ENCODE peak calls at places on chromosomes 1 and 21, in seven cellular contexts. One of them, this sample, is unnamed.

GRCh38 chr21:39664586-39664985 is 51.8 kb downstream of the B3GALT5 start:
- DNase-seq in HCT116: no peak
- DNase-seq in glutamatergic neuron: no peak
- DNase-seq in fibroblast of lung: no peak
- DNase-seq in GM10248: no peak
- DNase-seq in left ventricle myocardium inferior: no peak
- DNase-seq in heart left ventricle: no peak
- DNase-seq in this sample: no peak

GRCh38 chr1:94236021-94236491 is 1.3 kb downstream of the ARHGAP29 start:
- DNase-seq in heart left ventricle: no peak
- DNase-seq in HCT116: no peak
- DNase-seq in left ventricle myocardium inferior: no peak
- DNase-seq in GM10248: no peak
- DNase-seq in fibroblast of lung: peak; percentile 63
- DNase-seq in glutamatergic neuron: no peak
- DNase-seq in this sample: no peak

GRCh38 chr1:40625476-40626382 is 39.8 kb downstream of the RIMS3 start:
- DNase-seq in heart left ventricle: no peak
- DNase-seq in left ventricle myocardium inferior: no peak
- DNase-seq in fibroblast of lung: peak; percentile 48
- DNase-seq in glutamatergic neuron: no peak
- DNase-seq in GM10248: no peak
- DNase-seq in HCT116: no peak
- DNase-seq in this sample: no peak

GRCh38 chr1:221419513-221420088 is 322.3 kb downstream of the DUSP10 start:
- DNase-seq in glutamatergic neuron: no peak
- DNase-seq in HCT116: no peak
- DNase-seq in GM10248: no peak
- DNase-seq in left ventricle myocardium inferior: no peak
- DNase-seq in fibroblast of lung: peak; percentile 96
- DNase-seq in heart left ventricle: no peak
- DNase-seq in this sample: no peak

GRCh38 chr1:113677250-113678158 is 81.8 kb downstream of the PHTF1 start:
- DNase-seq in glutamatergic neuron: no peak
- DNase-seq in fibroblast of lung: peak; percentile 68
- DNase-seq in left ventricle myocardium inferior: no peak
- DNase-seq in heart left ventricle: no peak
- DNase-seq in HCT116: peak; percentile 44
- DNase-seq in GM10248: peak; percentile 55
- DNase-seq in this sample: no peak

GRCh38 chr1:54952950-54953718 is 27.3 kb upstream of the TMEM61 start:
- DNase-seq in HCT116: no peak
- DNase-seq in fibroblast of lung: peak; percentile 60
- DNase-seq in glutamatergic neuron: no peak
- DNase-seq in GM10248: no peak
- DNase-seq in left ventricle myocardium inferior: no peak
- DNase-seq in heart left ventricle: no peak
- DNase-seq in this sample: no peak

GRCh38 chr1:42165511-42166210 is 1.1 kb upstream of the GUCA2A start:
- DNase-seq in heart left ventricle: peak; percentile 82
- DNase-seq in HCT116: peak; percentile 38
- DNase-seq in fibroblast of lung: peak; percentile 53
- DNase-seq in left ventricle myocardium inferior: peak; percentile 69
- DNase-seq in glutamatergic neuron: no peak
- DNase-seq in GM10248: no peak
- DNase-seq in this sample: no peak

GRCh38 chr1:237901284-237901870 is 10.7 kb upstream of the ZP4 start:
- DNase-seq in heart left ventricle: no peak
- DNase-seq in glutamatergic neuron: no peak
- DNase-seq in HCT116: no peak
- DNase-seq in left ventricle myocardium inferior: no peak
- DNase-seq in GM10248: peak; percentile 16
- DNase-seq in fibroblast of lung: peak; percentile 34
- DNase-seq in this sample: peak; percentile 15

GRCh38 chr21:21412096-21412495 is 413.9 kb downstream of the NCAM2 start:
- DNase-seq in HCT116: no peak
- DNase-seq in heart left ventricle: no peak
- DNase-seq in fibroblast of lung: no peak
- DNase-seq in left ventricle myocardium inferior: no peak
- DNase-seq in glutamatergic neuron: no peak
- DNase-seq in GM10248: no peak
- DNase-seq in this sample: no peak
- TF ChIP-seq CTCF in HCT116: no peak
- TF ChIP-seq CTCF in heart left ventricle: no peak
- TF ChIP-seq CTCF in fibroblast of lung: no peak
- TF ChIP-seq CTCF in left ventricle myocardium inferior: no peak
- TF ChIP-seq CTCF in glutamatergic neuron: no peak
- TF ChIP-seq CTCF in GM10248: no peak
- TF ChIP-seq CTCF in this sample: no peak

DNA sequence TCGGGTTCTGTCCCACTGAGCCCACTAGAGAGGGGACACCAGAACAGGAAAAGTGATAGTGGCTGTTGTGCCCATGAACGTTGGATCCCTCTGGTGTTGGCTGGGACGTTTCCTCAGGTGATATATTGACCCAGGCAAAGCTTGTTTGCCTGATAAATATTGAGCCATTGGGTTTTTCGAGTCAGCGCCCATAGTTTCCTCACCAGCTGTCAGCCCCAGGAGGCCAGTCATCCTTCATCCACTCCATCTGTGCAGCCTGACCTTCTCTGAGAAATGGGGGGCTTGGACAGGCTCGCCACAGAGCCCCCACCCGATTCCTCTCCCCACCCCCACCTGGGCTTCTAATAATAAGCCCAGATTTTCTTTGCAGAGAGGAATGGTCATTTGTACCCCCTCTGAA is 13.3 kb downstream of the DISP3 start:
- DNase-seq in GM10248: no peak
- DNase-seq in fibroblast of lung: no peak
- DNase-seq in HCT116: no peak
- DNase-seq in left ventricle myocardium inferior: no peak
- DNase-seq in glutamatergic neuron: no peak
- DNase-seq in heart left ventricle: no peak
- DNase-seq in this sample: no peak
- TF ChIP-seq CTCF in GM10248: no peak
- TF ChIP-seq CTCF in fibroblast of lung: no peak
- TF ChIP-seq CTCF in HCT116: no peak
- TF ChIP-seq CTCF in left ventricle myocardium inferior: no peak
- TF ChIP-seq CTCF in glutamatergic neuron: no peak
- TF ChIP-seq CTCF in heart left ventricle: no peak
- TF ChIP-seq CTCF in this sample: no peak

DNA sequence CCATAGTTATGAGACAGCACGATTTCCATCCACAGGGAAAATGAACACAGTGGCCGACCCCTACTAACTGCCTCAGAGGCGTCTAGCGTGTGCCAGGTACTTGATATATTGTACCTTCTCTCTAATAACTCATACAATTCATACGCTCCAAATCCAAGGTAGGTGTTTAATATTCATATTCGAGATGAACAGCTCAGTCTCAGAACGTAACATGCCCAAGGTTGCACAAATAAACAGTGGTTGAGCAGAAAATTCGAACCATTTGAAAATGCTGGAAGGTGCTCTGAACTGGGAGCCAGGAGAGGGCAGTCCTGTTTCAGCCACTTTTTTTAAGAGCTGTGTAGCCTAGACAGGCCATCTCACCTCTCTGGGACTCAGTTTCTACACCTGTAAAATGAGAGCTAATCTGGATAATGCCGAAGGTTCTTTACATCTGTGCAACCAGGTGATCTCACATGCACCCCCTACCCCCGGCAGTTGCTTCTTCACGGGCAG is 7.9 kb downstream of the SLC45A3 start:
- DNase-seq in HCT116: no peak
- DNase-seq in fibroblast of lung: no peak
- DNase-seq in heart left ventricle: no peak
- DNase-seq in GM10248: no peak
- DNase-seq in glutamatergic neuron: no peak
- DNase-seq in left ventricle myocardium inferior: no peak
- DNase-seq in this sample: no peak
- TF ChIP-seq CTCF in HCT116: no peak
- TF ChIP-seq CTCF in fibroblast of lung: no peak
- TF ChIP-seq CTCF in heart left ventricle: no peak
- TF ChIP-seq CTCF in GM10248: no peak
- TF ChIP-seq CTCF in glutamatergic neuron: no peak
- TF ChIP-seq CTCF in left ventricle myocardium inferior: peak; percentile 13
- TF ChIP-seq CTCF in this sample: peak; percentile 9

GRCh38 chr1:26539722-26540121 is 10.2 kb downstream of the RPS6KA1 start:
- DNase-seq in GM10248: no peak
- DNase-seq in fibroblast of lung: no peak
- DNase-seq in heart left ventricle: no peak
- DNase-seq in glutamatergic neuron: no peak
- DNase-seq in HCT116: no peak
- DNase-seq in left ventricle myocardium inferior: no peak
- DNase-seq in this sample: no peak

GRCh38 chr1:26538480-26539412 is 9.2 kb downstream of the RPS6KA1 start:
- DNase-seq in heart left ventricle: no peak
- DNase-seq in fibroblast of lung: peak; percentile 17
- DNase-seq in glutamatergic neuron: peak; percentile 41
- DNase-seq in HCT116: peak; percentile 41
- DNase-seq in left ventricle myocardium inferior: no peak
- DNase-seq in GM10248: peak; percentile 60
- DNase-seq in this sample: peak; percentile 37

GRCh38 chr1:26536081-26536480 is 6.5 kb downstream of the RPS6KA1 start:
- DNase-seq in left ventricle myocardium inferior: no peak
- DNase-seq in heart left ventricle: no peak
- DNase-seq in HCT116: no peak
- DNase-seq in glutamatergic neuron: no peak
- DNase-seq in GM10248: no peak
- DNase-seq in fibroblast of lung: no peak
- DNase-seq in this sample: no peak

GRCh38 chr1:26536521-26536920 is 7.0 kb downstream of the RPS6KA1 start:
- DNase-seq in GM10248: no peak
- DNase-seq in glutamatergic neuron: no peak
- DNase-seq in fibroblast of lung: no peak
- DNase-seq in HCT116: no peak
- DNase-seq in heart left ventricle: no peak
- DNase-seq in left ventricle myocardium inferior: no peak
- DNase-seq in this sample: no peak

DNA sequence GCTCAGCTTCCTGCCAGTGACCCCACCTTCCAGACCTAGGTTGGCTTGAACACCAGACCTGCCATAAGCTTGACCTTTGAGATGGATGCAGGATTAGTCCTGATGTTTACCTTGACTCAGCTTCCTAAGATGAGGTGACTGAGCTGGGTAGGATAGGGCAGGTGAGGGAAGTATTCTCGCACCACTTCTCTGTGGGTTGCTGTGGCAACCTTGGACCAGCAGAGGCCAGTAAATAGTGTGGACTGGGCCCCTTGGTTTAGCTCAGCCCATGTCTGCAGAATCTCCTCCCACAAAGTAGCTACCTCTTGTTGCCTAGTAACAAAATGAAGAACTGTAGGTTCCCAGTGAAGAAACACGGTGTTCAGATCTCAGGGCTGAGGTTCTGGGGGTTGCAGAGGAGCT is 8.4 kb downstream of the RPS6KA1 start:
- DNase-seq in HCT116: no peak
- DNase-seq in fibroblast of lung: peak; percentile 32
- DNase-seq in heart left ventricle: no peak
- DNase-seq in left ventricle myocardium inferior: no peak
- DNase-seq in glutamatergic neuron: no peak
- DNase-seq in GM10248: peak; percentile 68
- DNase-seq in this sample: peak; percentile 41
- TF ChIP-seq CTCF in HCT116: peak; percentile 16
- TF ChIP-seq CTCF in fibroblast of lung: peak; percentile 46
- TF ChIP-seq CTCF in heart left ventricle: no peak
- TF ChIP-seq CTCF in left ventricle myocardium inferior: peak; percentile 10
- TF ChIP-seq CTCF in glutamatergic neuron: no peak
- TF ChIP-seq CTCF in GM10248: peak; percentile 56
- TF ChIP-seq CTCF in this sample: no peak

This sample was measured in endothelial cell.